ENCODE peak calls at places on chromosomes 3 and 15, in six cellular contexts. F is caudate nucleus, B is amniotic stem cell, M is activated T-cell treated with anti-CD3 and anti-CD28 coated beads for 1 hour, J is HS-5, C is left ventricle myocardium inferior. G is an unnamed sample.
A peak's percentile ranks its signal among the peaks of the same experiment; 100 is the strongest.

GRCh38 chr3:107661447-107662108 is 138.8 kb downstream of the BBX start:
- DNase-seq in F (no peak), B (no peak), M (no peak), J (no peak), C (no peak), G (no peak)

GRCh38 chr3:168859574-168859973 is 763.9 kb upstream of the GOLIM4 start:
- DNase-seq in F (no peak), B (no peak), M (no peak), J (no peak), C (no peak), G (no peak)

GRCh38 chr15:71747128-71748083 is 62.9 kb upstream of the NR2E3 start:
- DNase-seq in F (no peak), B (peak; percentile 4), M (no peak), J (peak; percentile 80), C (no peak), G (no peak)

GRCh38 chr3:105938826-105939225 is 70.0 kb upstream of the CBLB start:
- DNase-seq in F (no peak), B (no peak), M (no peak), J (no peak), C (no peak), G (no peak)

GRCh38 chr3:74824366-74824765 is 209.9 kb upstream of the CNTN3 start:
- DNase-seq in F (no peak), B (no peak), M (no peak), J (no peak), C (no peak), G (no peak)

GRCh38 chr3:13045904-13046568 is 27.2 kb downstream of the IQSEC1 start:
- DNase-seq in F (no peak), B (no peak), M (no peak), J (no peak), C (no peak), G (no peak)

GRCh38 chr3:21562225-21562624 is 188.8 kb downstream of the ZNF385D start:
- DNase-seq in F (no peak), B (no peak), M (no peak), J (no peak), C (no peak), G (no peak)

GRCh38 chr3:194871143-194871863 is 185.6 kb downstream of the FAM43A start:
- DNase-seq in F (no peak), B (peak; percentile 71), M (no peak), J (peak; percentile 53), C (peak; percentile 53), G (no peak)

GRCh38 chr15:32908921-32909320 is 191.1 kb downstream of the GREM1 start:
- DNase-seq in F (no peak), B (no peak), M (no peak), J (no peak), C (no peak), G (no peak)

GRCh38 chr3:165390171-165390570 is 194.0 kb upstream of the SLITRK3 start:
- DNase-seq in F (no peak), B (no peak), M (no peak), J (peak; percentile 3), C (no peak), G (no peak)

GRCh38 chr3:167718582-167718981 is 16.1 kb downstream of the PDCD10 start:
- DNase-seq in F (no peak), B (no peak), M (no peak), J (no peak), C (no peak), G (no peak)

GRCh38 chr3:195405646-195406045 is 37.2 kb downstream of the ACAP2 start:
- DNase-seq in F (no peak), B (no peak), M (no peak), J (no peak), C (no peak), G (no peak)

GRCh38 chr3:10352146-10352911 is 31.4 kb upstream of the SEC13 start:
- DNase-seq in F (no peak), B (peak; percentile 22), M (no peak), J (no peak), C (no peak), G (no peak)

GRCh38 chr3:77945320-77945719 is 905.4 kb downstream of the ROBO2 start:
- DNase-seq in F (no peak), B (no peak), M (no peak), J (no peak), C (no peak), G (no peak)

GRCh38 chr3:134650431-134651346 is at the start of gene KY:
- DNase-seq in F (peak; percentile 69), B (no peak), M (no peak), J (no peak), C (peak; percentile 59), G (no peak)

GRCh38 chr3:16741103-16741758 is 136.0 kb upstream of the DAZL start:
- DNase-seq in F (no peak), B (no peak), M (no peak), J (peak; percentile 73), C (no peak), G (no peak)

GRCh38 chr15:69469467-69470191 is 17.0 kb downstream of the RPLP1 start:
- DNase-seq in F (no peak), B (peak; percentile 32), M (no peak), J (no peak), C (no peak), G (no peak)

GRCh38 chr15:75348034-75348562 is 1.3 kb downstream of the NEIL1 start:
- DNase-seq in F (no peak), B (no peak), M (no peak), J (no peak), C (no peak), G (no peak)

GRCh38 chr3:16761576-16761975 is 123.2 kb upstream of the PLCL2 start:
- DNase-seq in F (no peak), B (peak; percentile 37), M (no peak), J (peak; percentile 50), C (no peak), G (no peak)

GRCh38 chr3:128875556-128876120 is 3.8 kb upstream of the ACAD9 start:
- DNase-seq in F (no peak), B (no peak), M (peak; percentile 50), J (no peak), C (peak; percentile 28), G (no peak)

G was measured in central memory CD8-positive, alpha-beta T cell.